ENCODE peak calls at places on chromosomes 1 and 21, in nine cellular contexts. One of them, this sample, is unnamed.

GRCh38 chr21:43308101-43308500 is 118.8 kb downstream of the SIK1 start:
- DNase-seq in hepatocyte: no peak
- DNase-seq in NCI-H1930: no peak
- DNase-seq in activated CD4-positive, alpha-beta T cell treated with anti-CD3 and anti-CD28 coated beads for 1 hour: no peak
- DNase-seq in omental fat pad: no peak
- DNase-seq in M059J: no peak
- DNase-seq in activated T-helper 1 cell treated with anti-CD3 and anti-CD28 coated beads, Interleukin-12 subunit alpha, Interleukin-12 subunit beta, Interleukin-2, Interleukin-4 antibody, amounts not matched to agents 30 ng/mL and 10 ng/mL and 1 ng/mL, durations not matched to agents 14 hours and 24 hours and 36 hours: no peak
- DNase-seq in amygdala: no peak
- DNase-seq in activated T-helper 9 cell treated with anti-CD3 and anti-CD28 coated beads, Interleukin-2, amount 50 U/mL, for 16 hours: no peak
- DNase-seq in this sample: no peak

GRCh38 chr1:79204774-79205173 is 198.2 kb upstream of the ADGRL4 start:
- DNase-seq in activated CD4-positive, alpha-beta T cell treated with anti-CD3 and anti-CD28 coated beads for 1 hour: no peak
- DNase-seq in NCI-H1930: no peak
- DNase-seq in activated T-helper 1 cell treated with anti-CD3 and anti-CD28 coated beads, Interleukin-12 subunit alpha, Interleukin-12 subunit beta, Interleukin-2, Interleukin-4 antibody, amounts not matched to agents 30 ng/mL and 10 ng/mL and 1 ng/mL, durations not matched to agents 14 hours and 24 hours and 36 hours: no peak
- DNase-seq in amygdala: no peak
- DNase-seq in activated T-helper 9 cell treated with anti-CD3 and anti-CD28 coated beads, Interleukin-2, amount 50 U/mL, for 16 hours: no peak
- DNase-seq in omental fat pad: no peak
- DNase-seq in hepatocyte: no peak
- DNase-seq in M059J: no peak
- DNase-seq in this sample: no peak

GRCh38 chr1:246506440-246506784 is 667 bp downstream of the SMYD3 start:
- DNase-seq in activated CD4-positive, alpha-beta T cell treated with anti-CD3 and anti-CD28 coated beads for 1 hour: no peak
- DNase-seq in activated T-helper 1 cell treated with anti-CD3 and anti-CD28 coated beads, Interleukin-12 subunit alpha, Interleukin-12 subunit beta, Interleukin-2, Interleukin-4 antibody, amounts not matched to agents 30 ng/mL and 10 ng/mL and 1 ng/mL, durations not matched to agents 14 hours and 24 hours and 36 hours: no peak
- DNase-seq in NCI-H1930: no peak
- DNase-seq in hepatocyte: no peak
- DNase-seq in activated T-helper 9 cell treated with anti-CD3 and anti-CD28 coated beads, Interleukin-2, amount 50 U/mL, for 16 hours: no peak
- DNase-seq in amygdala: peak
- DNase-seq in omental fat pad: no peak
- DNase-seq in M059J: no peak
- DNase-seq in this sample: peak

GRCh38 chr1:51664412-51665240 is 47.7 kb downstream of the OSBPL9 start:
- DNase-seq in activated T-helper 9 cell treated with anti-CD3 and anti-CD28 coated beads, Interleukin-2, amount 50 U/mL, for 16 hours: no peak
- DNase-seq in hepatocyte: no peak
- DNase-seq in amygdala: no peak
- DNase-seq in NCI-H1930: no peak
- DNase-seq in activated T-helper 1 cell treated with anti-CD3 and anti-CD28 coated beads, Interleukin-12 subunit alpha, Interleukin-12 subunit beta, Interleukin-2, Interleukin-4 antibody, amounts not matched to agents 30 ng/mL and 10 ng/mL and 1 ng/mL, durations not matched to agents 14 hours and 24 hours and 36 hours: no peak
- DNase-seq in omental fat pad: no peak
- DNase-seq in activated CD4-positive, alpha-beta T cell treated with anti-CD3 and anti-CD28 coated beads for 1 hour: no peak
- DNase-seq in M059J: peak
- DNase-seq in this sample: no peak

GRCh38 chr1:245512980-245513578 is 358.3 kb downstream of the KIF26B start:
- DNase-seq in activated CD4-positive, alpha-beta T cell treated with anti-CD3 and anti-CD28 coated beads for 1 hour: no peak
- DNase-seq in M059J: no peak
- DNase-seq in omental fat pad: no peak
- DNase-seq in activated T-helper 1 cell treated with anti-CD3 and anti-CD28 coated beads, Interleukin-12 subunit alpha, Interleukin-12 subunit beta, Interleukin-2, Interleukin-4 antibody, amounts not matched to agents 30 ng/mL and 10 ng/mL and 1 ng/mL, durations not matched to agents 14 hours and 24 hours and 36 hours: no peak
- DNase-seq in hepatocyte: no peak
- DNase-seq in NCI-H1930: no peak
- DNase-seq in amygdala: peak
- DNase-seq in activated T-helper 9 cell treated with anti-CD3 and anti-CD28 coated beads, Interleukin-2, amount 50 U/mL, for 16 hours: no peak
- DNase-seq in this sample: peak

GRCh38 chr1:89484097-89485038 is 40.3 kb upstream of the LRRC8B start:
- DNase-seq in activated T-helper 9 cell treated with anti-CD3 and anti-CD28 coated beads, Interleukin-2, amount 50 U/mL, for 16 hours: no peak
- DNase-seq in activated CD4-positive, alpha-beta T cell treated with anti-CD3 and anti-CD28 coated beads for 1 hour: no peak
- DNase-seq in hepatocyte: no peak
- DNase-seq in amygdala: no peak
- DNase-seq in activated T-helper 1 cell treated with anti-CD3 and anti-CD28 coated beads, Interleukin-12 subunit alpha, Interleukin-12 subunit beta, Interleukin-2, Interleukin-4 antibody, amounts not matched to agents 30 ng/mL and 10 ng/mL and 1 ng/mL, durations not matched to agents 14 hours and 24 hours and 36 hours: no peak
- DNase-seq in M059J: no peak
- DNase-seq in NCI-H1930: no peak
- DNase-seq in omental fat pad: no peak
- DNase-seq in this sample: no peak

GRCh38 chr21:15660424-15660805 is 69.4 kb upstream of the USP25 start:
- DNase-seq in omental fat pad: no peak
- DNase-seq in amygdala: no peak
- DNase-seq in activated T-helper 1 cell treated with anti-CD3 and anti-CD28 coated beads, Interleukin-12 subunit alpha, Interleukin-12 subunit beta, Interleukin-2, Interleukin-4 antibody, amounts not matched to agents 30 ng/mL and 10 ng/mL and 1 ng/mL, durations not matched to agents 14 hours and 24 hours and 36 hours: no peak
- DNase-seq in activated CD4-positive, alpha-beta T cell treated with anti-CD3 and anti-CD28 coated beads for 1 hour: no peak
- DNase-seq in NCI-H1930: no peak
- DNase-seq in hepatocyte: no peak
- DNase-seq in M059J: no peak
- DNase-seq in activated T-helper 9 cell treated with anti-CD3 and anti-CD28 coated beads, Interleukin-2, amount 50 U/mL, for 16 hours: no peak
- DNase-seq in this sample: no peak

GRCh38 chr1:230156068-230156467 is 89.0 kb downstream of the GALNT2 start:
- DNase-seq in NCI-H1930: no peak
- DNase-seq in activated T-helper 1 cell treated with anti-CD3 and anti-CD28 coated beads, Interleukin-12 subunit alpha, Interleukin-12 subunit beta, Interleukin-2, Interleukin-4 antibody, amounts not matched to agents 30 ng/mL and 10 ng/mL and 1 ng/mL, durations not matched to agents 14 hours and 24 hours and 36 hours: no peak
- DNase-seq in amygdala: no peak
- DNase-seq in activated CD4-positive, alpha-beta T cell treated with anti-CD3 and anti-CD28 coated beads for 1 hour: no peak
- DNase-seq in M059J: no peak
- DNase-seq in hepatocyte: no peak
- DNase-seq in omental fat pad: no peak
- DNase-seq in activated T-helper 9 cell treated with anti-CD3 and anti-CD28 coated beads, Interleukin-2, amount 50 U/mL, for 16 hours: no peak
- DNase-seq in this sample: no peak

GRCh38 chr1:8409666-8410065 is 91.8 kb downstream of the SLC45A1 start:
- DNase-seq in activated T-helper 1 cell treated with anti-CD3 and anti-CD28 coated beads, Interleukin-12 subunit alpha, Interleukin-12 subunit beta, Interleukin-2, Interleukin-4 antibody, amounts not matched to agents 30 ng/mL and 10 ng/mL and 1 ng/mL, durations not matched to agents 14 hours and 24 hours and 36 hours: no peak
- DNase-seq in NCI-H1930: no peak
- DNase-seq in activated CD4-positive, alpha-beta T cell treated with anti-CD3 and anti-CD28 coated beads for 1 hour: no peak
- DNase-seq in amygdala: no peak
- DNase-seq in hepatocyte: no peak
- DNase-seq in omental fat pad: no peak
- DNase-seq in M059J: no peak
- DNase-seq in activated T-helper 9 cell treated with anti-CD3 and anti-CD28 coated beads, Interleukin-2, amount 50 U/mL, for 16 hours: no peak
- DNase-seq in this sample: no peak

GRCh38 chr1:151221616-151222015 is 23.3 kb downstream of the PIP5K1A start:
- DNase-seq in amygdala: no peak
- DNase-seq in activated CD4-positive, alpha-beta T cell treated with anti-CD3 and anti-CD28 coated beads for 1 hour: no peak
- DNase-seq in M059J: peak
- DNase-seq in activated T-helper 1 cell treated with anti-CD3 and anti-CD28 coated beads, Interleukin-12 subunit alpha, Interleukin-12 subunit beta, Interleukin-2, Interleukin-4 antibody, amounts not matched to agents 30 ng/mL and 10 ng/mL and 1 ng/mL, durations not matched to agents 14 hours and 24 hours and 36 hours: no peak
- DNase-seq in hepatocyte: no peak
- DNase-seq in activated T-helper 9 cell treated with anti-CD3 and anti-CD28 coated beads, Interleukin-2, amount 50 U/mL, for 16 hours: no peak
- DNase-seq in NCI-H1930: no peak
- DNase-seq in omental fat pad: no peak
- DNase-seq in this sample: no peak

GRCh38 chr1:15617874-15618684 is 821 bp downstream of the DDI2 start:
- DNase-seq in omental fat pad: peak
- DNase-seq in NCI-H1930: no peak
- DNase-seq in M059J: peak
- DNase-seq in activated T-helper 1 cell treated with anti-CD3 and anti-CD28 coated beads, Interleukin-12 subunit alpha, Interleukin-12 subunit beta, Interleukin-2, Interleukin-4 antibody, amounts not matched to agents 30 ng/mL and 10 ng/mL and 1 ng/mL, durations not matched to agents 14 hours and 24 hours and 36 hours: peak
- DNase-seq in amygdala: peak
- DNase-seq in activated T-helper 9 cell treated with anti-CD3 and anti-CD28 coated beads, Interleukin-2, amount 50 U/mL, for 16 hours: peak
- DNase-seq in hepatocyte: peak
- DNase-seq in activated CD4-positive, alpha-beta T cell treated with anti-CD3 and anti-CD28 coated beads for 1 hour: peak
- DNase-seq in this sample: peak

GRCh38 chr1:90154711-90155110 is 159.8 kb downstream of the ZNF326 start:
- DNase-seq in M059J: no peak
- DNase-seq in activated T-helper 1 cell treated with anti-CD3 and anti-CD28 coated beads, Interleukin-12 subunit alpha, Interleukin-12 subunit beta, Interleukin-2, Interleukin-4 antibody, amounts not matched to agents 30 ng/mL and 10 ng/mL and 1 ng/mL, durations not matched to agents 14 hours and 24 hours and 36 hours: no peak
- DNase-seq in activated T-helper 9 cell treated with anti-CD3 and anti-CD28 coated beads, Interleukin-2, amount 50 U/mL, for 16 hours: no peak
- DNase-seq in omental fat pad: no peak
- DNase-seq in activated CD4-positive, alpha-beta T cell treated with anti-CD3 and anti-CD28 coated beads for 1 hour: no peak
- DNase-seq in amygdala: no peak
- DNase-seq in hepatocyte: no peak
- DNase-seq in NCI-H1930: no peak
- DNase-seq in this sample: no peak

GRCh38 chr1:159923203-159924024 is 1.9 kb downstream of the TAGLN2 start:
- DNase-seq in amygdala: peak
- DNase-seq in activated T-helper 9 cell treated with anti-CD3 and anti-CD28 coated beads, Interleukin-2, amount 50 U/mL, for 16 hours: peak
- DNase-seq in hepatocyte: peak
- DNase-seq in activated CD4-positive, alpha-beta T cell treated with anti-CD3 and anti-CD28 coated beads for 1 hour: peak
- DNase-seq in NCI-H1930: no peak
- DNase-seq in M059J: peak
- DNase-seq in activated T-helper 1 cell treated with anti-CD3 and anti-CD28 coated beads, Interleukin-12 subunit alpha, Interleukin-12 subunit beta, Interleukin-2, Interleukin-4 antibody, amounts not matched to agents 30 ng/mL and 10 ng/mL and 1 ng/mL, durations not matched to agents 14 hours and 24 hours and 36 hours: peak
- DNase-seq in omental fat pad: peak
- DNase-seq in this sample: peak

GRCh38 chr1:54380285-54380882 is 25.8 kb downstream of the SSBP3 start:
- DNase-seq in NCI-H1930: no peak
- DNase-seq in M059J: no peak
- DNase-seq in amygdala: no peak
- DNase-seq in activated T-helper 9 cell treated with anti-CD3 and anti-CD28 coated beads, Interleukin-2, amount 50 U/mL, for 16 hours: peak
- DNase-seq in hepatocyte: no peak
- DNase-seq in activated T-helper 1 cell treated with anti-CD3 and anti-CD28 coated beads, Interleukin-12 subunit alpha, Interleukin-12 subunit beta, Interleukin-2, Interleukin-4 antibody, amounts not matched to agents 30 ng/mL and 10 ng/mL and 1 ng/mL, durations not matched to agents 14 hours and 24 hours and 36 hours: no peak
- DNase-seq in omental fat pad: no peak
- DNase-seq in activated CD4-positive, alpha-beta T cell treated with anti-CD3 and anti-CD28 coated beads for 1 hour: no peak
- DNase-seq in this sample: no peak

GRCh38 chr1:33382651-33383415 is 48.1 kb downstream of the PHC2 start:
- DNase-seq in activated T-helper 9 cell treated with anti-CD3 and anti-CD28 coated beads, Interleukin-2, amount 50 U/mL, for 16 hours: no peak
- DNase-seq in hepatocyte: no peak
- DNase-seq in omental fat pad: no peak
- DNase-seq in amygdala: peak
- DNase-seq in activated T-helper 1 cell treated with anti-CD3 and anti-CD28 coated beads, Interleukin-12 subunit alpha, Interleukin-12 subunit beta, Interleukin-2, Interleukin-4 antibody, amounts not matched to agents 30 ng/mL and 10 ng/mL and 1 ng/mL, durations not matched to agents 14 hours and 24 hours and 36 hours: no peak
- DNase-seq in NCI-H1930: no peak
- DNase-seq in M059J: peak
- DNase-seq in activated CD4-positive, alpha-beta T cell treated with anti-CD3 and anti-CD28 coated beads for 1 hour: no peak
- DNase-seq in this sample: no peak

GRCh38 chr1:100868364-100868995 is 26.2 kb downstream of the EXTL2 start:
- DNase-seq in M059J: peak
- DNase-seq in activated T-helper 9 cell treated with anti-CD3 and anti-CD28 coated beads, Interleukin-2, amount 50 U/mL, for 16 hours: no peak
- DNase-seq in activated CD4-positive, alpha-beta T cell treated with anti-CD3 and anti-CD28 coated beads for 1 hour: no peak
- DNase-seq in hepatocyte: peak
- DNase-seq in activated T-helper 1 cell treated with anti-CD3 and anti-CD28 coated beads, Interleukin-12 subunit alpha, Interleukin-12 subunit beta, Interleukin-2, Interleukin-4 antibody, amounts not matched to agents 30 ng/mL and 10 ng/mL and 1 ng/mL, durations not matched to agents 14 hours and 24 hours and 36 hours: no peak
- DNase-seq in amygdala: no peak
- DNase-seq in omental fat pad: no peak
- DNase-seq in NCI-H1930: no peak
- DNase-seq in this sample: peak

GRCh38 chr1:5701642-5702041 is 290.6 kb downstream of the NPHP4 start:
- DNase-seq in activated CD4-positive, alpha-beta T cell treated with anti-CD3 and anti-CD28 coated beads for 1 hour: no peak
- DNase-seq in amygdala: no peak
- DNase-seq in M059J: no peak
- DNase-seq in activated T-helper 1 cell treated with anti-CD3 and anti-CD28 coated beads, Interleukin-12 subunit alpha, Interleukin-12 subunit beta, Interleukin-2, Interleukin-4 antibody, amounts not matched to agents 30 ng/mL and 10 ng/mL and 1 ng/mL, durations not matched to agents 14 hours and 24 hours and 36 hours: no peak
- DNase-seq in NCI-H1930: no peak
- DNase-seq in omental fat pad: no peak
- DNase-seq in hepatocyte: no peak
- DNase-seq in activated T-helper 9 cell treated with anti-CD3 and anti-CD28 coated beads, Interleukin-2, amount 50 U/mL, for 16 hours: no peak
- DNase-seq in this sample: no peak

GRCh38 chr1:54290443-54291184 is 90.6 kb downstream of the MRPL37 start:
- DNase-seq in amygdala: no peak
- DNase-seq in omental fat pad: no peak
- DNase-seq in activated T-helper 1 cell treated with anti-CD3 and anti-CD28 coated beads, Interleukin-12 subunit alpha, Interleukin-12 subunit beta, Interleukin-2, Interleukin-4 antibody, amounts not matched to agents 30 ng/mL and 10 ng/mL and 1 ng/mL, durations not matched to agents 14 hours and 24 hours and 36 hours: no peak
- DNase-seq in M059J: peak
- DNase-seq in hepatocyte: peak
- DNase-seq in activated T-helper 9 cell treated with anti-CD3 and anti-CD28 coated beads, Interleukin-2, amount 50 U/mL, for 16 hours: no peak
- DNase-seq in activated CD4-positive, alpha-beta T cell treated with anti-CD3 and anti-CD28 coated beads for 1 hour: no peak
- DNase-seq in NCI-H1930: no peak
- DNase-seq in this sample: no peak

GRCh38 chr1:209879539-209879938 is 51.8 kb downstream of the UTP25 start:
- DNase-seq in activated CD4-positive, alpha-beta T cell treated with anti-CD3 and anti-CD28 coated beads for 1 hour: no peak
- DNase-seq in activated T-helper 1 cell treated with anti-CD3 and anti-CD28 coated beads, Interleukin-12 subunit alpha, Interleukin-12 subunit beta, Interleukin-2, Interleukin-4 antibody, amounts not matched to agents 30 ng/mL and 10 ng/mL and 1 ng/mL, durations not matched to agents 14 hours and 24 hours and 36 hours: no peak
- DNase-seq in hepatocyte: no peak
- DNase-seq in M059J: peak
- DNase-seq in NCI-H1930: peak
- DNase-seq in amygdala: peak
- DNase-seq in activated T-helper 9 cell treated with anti-CD3 and anti-CD28 coated beads, Interleukin-2, amount 50 U/mL, for 16 hours: no peak
- DNase-seq in omental fat pad: no peak
- DNase-seq in this sample: peak

GRCh38 chr1:59434336-59434735 is 137.4 kb downstream of the FGGY start:
- DNase-seq in NCI-H1930: no peak
- DNase-seq in activated T-helper 9 cell treated with anti-CD3 and anti-CD28 coated beads, Interleukin-2, amount 50 U/mL, for 16 hours: no peak
- DNase-seq in amygdala: no peak
- DNase-seq in activated T-helper 1 cell treated with anti-CD3 and anti-CD28 coated beads, Interleukin-12 subunit alpha, Interleukin-12 subunit beta, Interleukin-2, Interleukin-4 antibody, amounts not matched to agents 30 ng/mL and 10 ng/mL and 1 ng/mL, durations not matched to agents 14 hours and 24 hours and 36 hours: no peak
- DNase-seq in hepatocyte: no peak
- DNase-seq in M059J: peak
- DNase-seq in activated CD4-positive, alpha-beta T cell treated with anti-CD3 and anti-CD28 coated beads for 1 hour: no peak
- DNase-seq in omental fat pad: no peak
- DNase-seq in this sample: no peak

GRCh38 chr1:230144010-230144614 is 77.1 kb downstream of the GALNT2 start:
- DNase-seq in activated T-helper 1 cell treated with anti-CD3 and anti-CD28 coated beads, Interleukin-12 subunit alpha, Interleukin-12 subunit beta, Interleukin-2, Interleukin-4 antibody, amounts not matched to agents 30 ng/mL and 10 ng/mL and 1 ng/mL, durations not matched to agents 14 hours and 24 hours and 36 hours: no peak
- DNase-seq in NCI-H1930: no peak
- DNase-seq in amygdala: no peak
- DNase-seq in hepatocyte: peak
- DNase-seq in activated CD4-positive, alpha-beta T cell treated with anti-CD3 and anti-CD28 coated beads for 1 hour: no peak
- DNase-seq in activated T-helper 9 cell treated with anti-CD3 and anti-CD28 coated beads, Interleukin-2, amount 50 U/mL, for 16 hours: no peak
- DNase-seq in M059J: no peak
- DNase-seq in omental fat pad: no peak
- DNase-seq in this sample: peak

GRCh38 chr1:173603056-173603591 is at the start of gene SLC9C2:
- DNase-seq in hepatocyte: peak
- DNase-seq in activated CD4-positive, alpha-beta T cell treated with anti-CD3 and anti-CD28 coated beads for 1 hour: no peak
- DNase-seq in activated T-helper 1 cell treated with anti-CD3 and anti-CD28 coated beads, Interleukin-12 subunit alpha, Interleukin-12 subunit beta, Interleukin-2, Interleukin-4 antibody, amounts not matched to agents 30 ng/mL and 10 ng/mL and 1 ng/mL, durations not matched to agents 14 hours and 24 hours and 36 hours: no peak
- DNase-seq in activated T-helper 9 cell treated with anti-CD3 and anti-CD28 coated beads, Interleukin-2, amount 50 U/mL, for 16 hours: no peak
- DNase-seq in NCI-H1930: no peak
- DNase-seq in omental fat pad: no peak
- DNase-seq in M059J: peak
- DNase-seq in amygdala: no peak
- DNase-seq in this sample: no peak

GRCh38 chr1:65791860-65792670 is 630 bp upstream of the PDE4B start:
- DNase-seq in hepatocyte: no peak
- DNase-seq in NCI-H1930: no peak
- DNase-seq in activated T-helper 9 cell treated with anti-CD3 and anti-CD28 coated beads, Interleukin-2, amount 50 U/mL, for 16 hours: no peak
- DNase-seq in omental fat pad: no peak
- DNase-seq in M059J: peak
- DNase-seq in activated CD4-positive, alpha-beta T cell treated with anti-CD3 and anti-CD28 coated beads for 1 hour: no peak
- DNase-seq in amygdala: peak
- DNase-seq in activated T-helper 1 cell treated with anti-CD3 and anti-CD28 coated beads, Interleukin-12 subunit alpha, Interleukin-12 subunit beta, Interleukin-2, Interleukin-4 antibody, amounts not matched to agents 30 ng/mL and 10 ng/mL and 1 ng/mL, durations not matched to agents 14 hours and 24 hours and 36 hours: no peak
- DNase-seq in this sample: no peak

GRCh38 chr1:25715888-25716287 is 84.1 kb upstream of the SELENON start:
- DNase-seq in omental fat pad: no peak
- DNase-seq in activated CD4-positive, alpha-beta T cell treated with anti-CD3 and anti-CD28 coated beads for 1 hour: no peak
- DNase-seq in hepatocyte: no peak
- DNase-seq in amygdala: no peak
- DNase-seq in M059J: no peak
- DNase-seq in activated T-helper 1 cell treated with anti-CD3 and anti-CD28 coated beads, Interleukin-12 subunit alpha, Interleukin-12 subunit beta, Interleukin-2, Interleukin-4 antibody, amounts not matched to agents 30 ng/mL and 10 ng/mL and 1 ng/mL, durations not matched to agents 14 hours and 24 hours and 36 hours: no peak
- DNase-seq in NCI-H1930: no peak
- DNase-seq in activated T-helper 9 cell treated with anti-CD3 and anti-CD28 coated beads, Interleukin-2, amount 50 U/mL, for 16 hours: no peak
- DNase-seq in this sample: no peak

GRCh38 chr1:189851806-189852367 is 625.8 kb downstream of the BRINP3 start:
- DNase-seq in omental fat pad: no peak
- DNase-seq in activated T-helper 9 cell treated with anti-CD3 and anti-CD28 coated beads, Interleukin-2, amount 50 U/mL, for 16 hours: no peak
- DNase-seq in amygdala: no peak
- DNase-seq in hepatocyte: no peak
- DNase-seq in activated CD4-positive, alpha-beta T cell treated with anti-CD3 and anti-CD28 coated beads for 1 hour: no peak
- DNase-seq in M059J: peak
- DNase-seq in NCI-H1930: no peak
- DNase-seq in activated T-helper 1 cell treated with anti-CD3 and anti-CD28 coated beads, Interleukin-12 subunit alpha, Interleukin-12 subunit beta, Interleukin-2, Interleukin-4 antibody, amounts not matched to agents 30 ng/mL and 10 ng/mL and 1 ng/mL, durations not matched to agents 14 hours and 24 hours and 36 hours: no peak
- DNase-seq in this sample: no peak

GRCh38 chr1:80657048-80657653 is 1143.6 kb upstream of the ADGRL2 start:
- DNase-seq in activated T-helper 9 cell treated with anti-CD3 and anti-CD28 coated beads, Interleukin-2, amount 50 U/mL, for 16 hours: no peak
- DNase-seq in omental fat pad: no peak
- DNase-seq in activated CD4-positive, alpha-beta T cell treated with anti-CD3 and anti-CD28 coated beads for 1 hour: no peak
- DNase-seq in NCI-H1930: no peak
- DNase-seq in M059J: no peak
- DNase-seq in activated T-helper 1 cell treated with anti-CD3 and anti-CD28 coated beads, Interleukin-12 subunit alpha, Interleukin-12 subunit beta, Interleukin-2, Interleukin-4 antibody, amounts not matched to agents 30 ng/mL and 10 ng/mL and 1 ng/mL, durations not matched to agents 14 hours and 24 hours and 36 hours: no peak
- DNase-seq in amygdala: no peak
- DNase-seq in hepatocyte: peak
- DNase-seq in this sample: no peak

GRCh38 chr1:189628857-189629256 is 848.8 kb downstream of the BRINP3 start:
- DNase-seq in activated CD4-positive, alpha-beta T cell treated with anti-CD3 and anti-CD28 coated beads for 1 hour: no peak
- DNase-seq in activated T-helper 9 cell treated with anti-CD3 and anti-CD28 coated beads, Interleukin-2, amount 50 U/mL, for 16 hours: no peak
- DNase-seq in amygdala: no peak
- DNase-seq in hepatocyte: no peak
- DNase-seq in activated T-helper 1 cell treated with anti-CD3 and anti-CD28 coated beads, Interleukin-12 subunit alpha, Interleukin-12 subunit beta, Interleukin-2, Interleukin-4 antibody, amounts not matched to agents 30 ng/mL and 10 ng/mL and 1 ng/mL, durations not matched to agents 14 hours and 24 hours and 36 hours: no peak
- DNase-seq in NCI-H1930: no peak
- DNase-seq in omental fat pad: no peak
- DNase-seq in M059J: no peak
- DNase-seq in this sample: no peak

GRCh38 chr1:32240140-32240951 is 6.7 kb upstream of the FAM167B start:
- DNase-seq in omental fat pad: peak
- DNase-seq in activated T-helper 1 cell treated with anti-CD3 and anti-CD28 coated beads, Interleukin-12 subunit alpha, Interleukin-12 subunit beta, Interleukin-2, Interleukin-4 antibody, amounts not matched to agents 30 ng/mL and 10 ng/mL and 1 ng/mL, durations not matched to agents 14 hours and 24 hours and 36 hours: no peak
- DNase-seq in activated T-helper 9 cell treated with anti-CD3 and anti-CD28 coated beads, Interleukin-2, amount 50 U/mL, for 16 hours: peak
- DNase-seq in NCI-H1930: peak
- DNase-seq in hepatocyte: peak
- DNase-seq in activated CD4-positive, alpha-beta T cell treated with anti-CD3 and anti-CD28 coated beads for 1 hour: peak
- DNase-seq in amygdala: peak
- DNase-seq in M059J: peak
- DNase-seq in this sample: peak

This sample was measured in NCI-H146.